ENCODE peak calls at places on chromosomes 2 and 18, in seven cellular contexts. One of them, this sample, is unnamed.

GRCh38 chr2:112876971-112877361 is 34.0 kb upstream of the IL37 start:
- DNase-seq in central memory CD4-positive, alpha-beta T cell: no peak
- DNase-seq in activated CD4-positive, CD25-positive, alpha-beta regulatory T cell: no peak
- DNase-seq in GM04504: no peak
- DNase-seq in Daoy: peak
- DNase-seq in globus pallidus: no peak
- DNase-seq in GM18507: no peak
- DNase-seq in this sample: no peak

GRCh38 chr18:32175265-32175664 is 14.6 kb upstream of the MEP1B start:
- DNase-seq in GM18507: no peak
- DNase-seq in GM04504: no peak
- DNase-seq in Daoy: no peak
- DNase-seq in central memory CD4-positive, alpha-beta T cell: no peak
- DNase-seq in globus pallidus: peak
- DNase-seq in activated CD4-positive, CD25-positive, alpha-beta regulatory T cell: no peak
- DNase-seq in this sample: no peak

GRCh38 chr2:241708879-241709278 is 7.0 kb downstream of the ING5 start:
- DNase-seq in Daoy: no peak
- DNase-seq in central memory CD4-positive, alpha-beta T cell: no peak
- DNase-seq in activated CD4-positive, CD25-positive, alpha-beta regulatory T cell: no peak
- DNase-seq in GM04504: no peak
- DNase-seq in globus pallidus: no peak
- DNase-seq in GM18507: no peak
- DNase-seq in this sample: no peak

GRCh38 chr2:224716201-224716600 is at the start of gene CCDC195:
- DNase-seq in globus pallidus: no peak
- DNase-seq in activated CD4-positive, CD25-positive, alpha-beta regulatory T cell: no peak
- DNase-seq in Daoy: no peak
- DNase-seq in central memory CD4-positive, alpha-beta T cell: no peak
- DNase-seq in GM04504: no peak
- DNase-seq in GM18507: no peak
- DNase-seq in this sample: no peak

GRCh38 chr2:232683368-232683767 is 13.8 kb upstream of the GIGYF2 start:
- DNase-seq in Daoy: no peak
- DNase-seq in GM04504: no peak
- DNase-seq in GM18507: no peak
- DNase-seq in central memory CD4-positive, alpha-beta T cell: no peak
- DNase-seq in globus pallidus: no peak
- DNase-seq in activated CD4-positive, CD25-positive, alpha-beta regulatory T cell: no peak
- DNase-seq in this sample: no peak

GRCh38 chr2:31886700-31887099 is 124.1 kb downstream of the MEMO1 start:
- DNase-seq in Daoy: no peak
- DNase-seq in GM18507: no peak
- DNase-seq in activated CD4-positive, CD25-positive, alpha-beta regulatory T cell: no peak
- DNase-seq in central memory CD4-positive, alpha-beta T cell: no peak
- DNase-seq in GM04504: no peak
- DNase-seq in globus pallidus: no peak
- DNase-seq in this sample: no peak

GRCh38 chr18:79926715-79927596 is 24.5 kb downstream of the SLC66A2 start:
- DNase-seq in central memory CD4-positive, alpha-beta T cell: no peak
- DNase-seq in globus pallidus: no peak
- DNase-seq in GM04504: no peak
- DNase-seq in Daoy: no peak
- DNase-seq in GM18507: no peak
- DNase-seq in activated CD4-positive, CD25-positive, alpha-beta regulatory T cell: no peak
- DNase-seq in this sample: peak

GRCh38 chr2:69171070-69171811 is 158.3 kb downstream of the ANTXR1 start:
- DNase-seq in activated CD4-positive, CD25-positive, alpha-beta regulatory T cell: no peak
- DNase-seq in GM18507: no peak
- DNase-seq in GM04504: no peak
- DNase-seq in globus pallidus: no peak
- DNase-seq in Daoy: no peak
- DNase-seq in central memory CD4-positive, alpha-beta T cell: no peak
- DNase-seq in this sample: no peak

GRCh38 chr2:177717831-177718618 is 325.5 kb downstream of the AGPS start:
- DNase-seq in Daoy: no peak
- DNase-seq in activated CD4-positive, CD25-positive, alpha-beta regulatory T cell: no peak
- DNase-seq in GM18507: no peak
- DNase-seq in GM04504: no peak
- DNase-seq in central memory CD4-positive, alpha-beta T cell: no peak
- DNase-seq in globus pallidus: no peak
- DNase-seq in this sample: no peak

GRCh38 chr2:24820598-24821432 is 27.6 kb downstream of the CENPO start:
- DNase-seq in Daoy: no peak
- DNase-seq in globus pallidus: no peak
- DNase-seq in GM04504: no peak
- DNase-seq in GM18507: no peak
- DNase-seq in central memory CD4-positive, alpha-beta T cell: no peak
- DNase-seq in activated CD4-positive, CD25-positive, alpha-beta regulatory T cell: no peak
- DNase-seq in this sample: no peak

GRCh38 chr2:31051213-31052185 is 86.7 kb downstream of the GALNT14 start:
- DNase-seq in Daoy: no peak
- DNase-seq in GM04504: no peak
- DNase-seq in globus pallidus: no peak
- DNase-seq in central memory CD4-positive, alpha-beta T cell: no peak
- DNase-seq in activated CD4-positive, CD25-positive, alpha-beta regulatory T cell: no peak
- DNase-seq in GM18507: no peak
- DNase-seq in this sample: no peak

GRCh38 chr2:41020318-41020717 is 568.4 kb upstream of the SLC8A1 start:
- DNase-seq in GM18507: no peak
- DNase-seq in activated CD4-positive, CD25-positive, alpha-beta regulatory T cell: no peak
- DNase-seq in globus pallidus: no peak
- DNase-seq in Daoy: no peak
- DNase-seq in central memory CD4-positive, alpha-beta T cell: no peak
- DNase-seq in GM04504: no peak
- DNase-seq in this sample: no peak

GRCh38 chr2:40034801-40035200 is 255.7 kb upstream of the THUMPD2 start:
- DNase-seq in globus pallidus: no peak
- DNase-seq in activated CD4-positive, CD25-positive, alpha-beta regulatory T cell: no peak
- DNase-seq in GM18507: no peak
- DNase-seq in central memory CD4-positive, alpha-beta T cell: no peak
- DNase-seq in Daoy: no peak
- DNase-seq in GM04504: no peak
- DNase-seq in this sample: no peak

GRCh38 chr2:228063558-228063957 is 117.9 kb downstream of the SPHKAP start:
- DNase-seq in GM18507: no peak
- DNase-seq in central memory CD4-positive, alpha-beta T cell: no peak
- DNase-seq in Daoy: no peak
- DNase-seq in GM04504: no peak
- DNase-seq in activated CD4-positive, CD25-positive, alpha-beta regulatory T cell: no peak
- DNase-seq in globus pallidus: no peak
- DNase-seq in this sample: no peak

GRCh38 chr18:37419272-37419671 is 146.3 kb downstream of the CELF4 start:
- DNase-seq in globus pallidus: no peak
- DNase-seq in activated CD4-positive, CD25-positive, alpha-beta regulatory T cell: no peak
- DNase-seq in GM04504: no peak
- DNase-seq in central memory CD4-positive, alpha-beta T cell: no peak
- DNase-seq in Daoy: no peak
- DNase-seq in GM18507: no peak
- DNase-seq in this sample: no peak

GRCh38 chr2:189146553-189146952 is 33.0 kb downstream of the COL5A2 start:
- DNase-seq in GM18507: no peak
- DNase-seq in central memory CD4-positive, alpha-beta T cell: no peak
- DNase-seq in activated CD4-positive, CD25-positive, alpha-beta regulatory T cell: no peak
- DNase-seq in globus pallidus: no peak
- DNase-seq in GM04504: no peak
- DNase-seq in Daoy: no peak
- DNase-seq in this sample: no peak

This sample was measured in omental fat pad.